ENCODE peak calls at places on chromosomes 7 and 10, in ten cellular contexts. O is BE2C, K is tibial nerve, A is uterus, N is foreskin fibroblast, Y is AG04450, U is HFF-Myc, M is H7, W is mammary epithelial cell, Q is HCT116. P is an unnamed sample.

GRCh38 chr10:117186832-117187615 is 10.3 kb upstream of the KCNK18 start:
- DNase-seq in O (no peak), K (no peak), A (no peak), N (peak; percentile 51), Y (no peak), U (peak; percentile 46), M (no peak), W (peak; percentile 87), Q (peak; percentile 80), P (no peak)

GRCh38 chr7:75866497-75867389 is 12.1 kb upstream of the RHBDD2 start:
- DNase-seq in O (peak; percentile 74), K (peak; percentile 56), A (peak; percentile 43), N (no peak), Y (no peak), U (peak; percentile 21), M (peak; percentile 89), W (peak; percentile 37), Q (peak; percentile 48), P (no peak)

GRCh38 chr7:125670926-125671572 is 741.4 kb upstream of the POT1 start:
- DNase-seq in O (no peak), K (no peak), A (no peak), N (no peak), Y (no peak), U (no peak), M (peak; percentile 3), W (peak; percentile 3), Q (peak; percentile 22), P (no peak)

GRCh38 chr7:114865564-114865963 is 56.3 kb upstream of the MDFIC start:
- DNase-seq in O (no peak), K (peak; percentile 61), A (peak; percentile 30), N (peak; percentile 64), Y (peak; percentile 42), U (peak; percentile 48), M (peak; percentile 5), W (peak; percentile 36), Q (peak; percentile 46), P (no peak)

GRCh38 chr7:157500171-157500960 is 163.6 kb downstream of the DNAJB6 start:
- DNase-seq in O (no peak), K (no peak), A (no peak), N (no peak), Y (no peak), U (no peak), M (peak; percentile 80), W (no peak), Q (no peak), P (no peak)

GRCh38 chr7:133672866-133673265 is 420.0 kb downstream of the EXOC4 start:
- DNase-seq in O (no peak), K (no peak), A (no peak), N (no peak), Y (no peak), U (no peak), M (no peak), W (no peak), Q (no peak), P (no peak)

GRCh38 chr7:131015131-131015954 is 281.3 kb upstream of the KLF14 start:
- DNase-seq in O (no peak), K (no peak), A (no peak), N (peak; percentile 59), Y (no peak), U (peak; percentile 85), M (no peak), W (no peak), Q (peak; percentile 90), P (no peak)

GRCh38 chr10:95499482-95499989 is 61.6 kb downstream of the SORBS1 start:
- DNase-seq in O (no peak), K (no peak), A (no peak), N (no peak), Y (no peak), U (no peak), M (no peak), W (no peak), Q (no peak), P (no peak)

GRCh38 chr7:26784118-26784517 is 80.3 kb downstream of the SKAP2 start:
- DNase-seq in O (no peak), K (no peak), A (no peak), N (no peak), Y (no peak), U (no peak), M (peak; percentile 4), W (no peak), Q (no peak), P (no peak)

GRCh38 chr7:86760236-86760635 is 116.5 kb downstream of the GRM3 start:
- DNase-seq in O (no peak), K (no peak), A (no peak), N (no peak), Y (no peak), U (no peak), M (peak; percentile 7), W (no peak), Q (no peak), P (no peak)

GRCh38 chr10:112622786-112623185 is 175.8 kb downstream of the VTI1A start:
- DNase-seq in O (no peak), K (no peak), A (no peak), N (no peak), Y (no peak), U (no peak), M (no peak), W (no peak), Q (no peak), P (no peak)

GRCh38 chr7:47601119-47601880 is 19.4 kb upstream of the TNS3 start:
- DNase-seq in O (no peak), K (no peak), A (no peak), N (peak; percentile 92), Y (peak; percentile 70), U (no peak), M (no peak), W (peak; percentile 96), Q (no peak), P (no peak)

GRCh38 chr10:80909254-80909653 is 371.6 kb downstream of the SH2D4B start:
- DNase-seq in O (no peak), K (no peak), A (no peak), N (no peak), Y (no peak), U (no peak), M (no peak), W (no peak), Q (no peak), P (no peak)

GRCh38 chr7:112176241-112176640 is 30.0 kb downstream of the DOCK4 start:
- DNase-seq in O (no peak), K (no peak), A (no peak), N (no peak), Y (no peak), U (no peak), M (no peak), W (no peak), Q (no peak), P (no peak)

GRCh38 chr10:132883391-132883881 is 58.9 kb downstream of the CFAP46 start:
- DNase-seq in O (no peak), K (no peak), A (no peak), N (peak; percentile 7), Y (no peak), U (no peak), M (no peak), W (no peak), Q (no peak), P (no peak)

GRCh38 chr7:42350801-42351200 is 113.8 kb upstream of the GLI3 start:
- DNase-seq in O (no peak), K (no peak), A (no peak), N (no peak), Y (no peak), U (peak; percentile 77), M (no peak), W (no peak), Q (no peak), P (no peak)

GRCh38 chr7:155458317-155459132 is 596 bp downstream of the EN2 start:
- DNase-seq in O (no peak), K (no peak), A (no peak), N (no peak), Y (no peak), U (no peak), M (peak; percentile 85), W (no peak), Q (no peak), P (no peak)
- H3K4me3 ChIP-seq in O (no peak overlapping the region), K (no peak overlapping the region), A (peak overlapping the region; percentile 34), N (no peak overlapping the region), Y (no peak overlapping the region), U (no peak overlapping the region), M (no peak overlapping the region), W (no peak overlapping the region), Q (no peak overlapping the region), P (peak overlapping the region; percentile 90)

GRCh38 chr10:109701583-109702215 is 221.6 kb downstream of the XPNPEP1 start:
- DNase-seq in O (no peak), K (no peak), A (no peak), N (no peak), Y (no peak), U (no peak), M (no peak), W (no peak), Q (no peak), P (no peak)
- H3K4me3 ChIP-seq in O (no peak overlapping the region), K (no peak overlapping the region), A (no peak overlapping the region), N (no peak overlapping the region), Y (no peak overlapping the region), U (no peak overlapping the region), M (no peak overlapping the region), W (no peak overlapping the region), Q (no peak overlapping the region), P (no peak overlapping the region)

DNA sequence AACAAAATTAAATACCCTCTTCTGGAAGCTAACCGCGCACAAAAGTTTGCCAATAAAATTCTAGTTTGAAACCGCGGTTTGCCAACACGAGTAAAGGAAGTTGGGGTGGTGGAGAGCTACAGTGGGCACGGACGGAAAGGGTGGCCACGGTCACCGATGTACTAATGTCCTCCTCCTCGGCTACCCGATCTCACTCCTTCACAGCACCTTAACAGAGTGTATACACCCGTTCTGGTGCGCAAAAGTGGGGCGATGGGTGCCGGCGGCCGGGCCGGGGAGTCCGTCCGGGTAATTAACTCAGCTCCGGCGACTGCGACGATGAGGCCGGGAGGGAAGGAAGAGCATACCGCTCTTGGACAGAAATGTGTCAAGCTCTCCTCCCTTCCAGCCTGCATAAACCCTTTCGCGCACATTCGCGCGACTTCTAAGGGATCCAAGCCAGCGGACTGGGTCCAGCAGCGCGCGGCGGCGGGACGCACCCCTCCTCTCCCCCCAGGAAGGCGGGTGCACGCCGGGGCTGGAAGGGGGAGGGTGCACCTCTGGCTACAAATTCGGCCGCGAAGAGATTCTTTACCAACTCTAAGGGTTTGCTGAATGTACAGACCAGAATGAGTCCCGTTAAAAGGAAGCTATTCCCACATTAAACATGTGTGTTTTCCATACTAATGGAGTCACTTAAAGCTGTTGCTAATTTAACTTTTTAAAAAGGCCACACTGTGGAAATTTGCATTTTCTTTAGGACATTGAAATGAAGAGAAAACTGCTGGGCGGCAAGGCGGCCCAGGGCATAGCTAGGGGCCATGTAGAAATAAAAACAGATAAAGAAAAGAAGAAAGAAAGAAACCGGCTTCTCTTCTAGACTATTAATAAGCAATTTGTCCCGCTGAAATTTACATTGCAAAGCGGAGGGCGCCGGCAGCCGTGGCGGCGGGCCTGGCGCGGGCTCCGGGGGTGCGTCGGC is 6.6 kb upstream of the EBF3 start:
- DNase-seq in O (no peak), K (no peak), A (no peak), N (no peak), Y (no peak), U (no peak), M (peak; percentile 77), W (no peak), Q (no peak), P (no peak)
- H3K4me3 ChIP-seq in O (peak overlapping the region; percentile 46), K (no peak overlapping the region), A (no peak overlapping the region), N (peak overlapping the region; percentile 19), Y (no peak overlapping the region), U (no peak overlapping the region), M (peak overlapping the region; percentile 14), W (no peak overlapping the region), Q (no peak overlapping the region), P (peak overlapping the region; percentile 79)

GRCh38 chr10:21493841-21494220 is 31.7 kb downstream of the SKIDA1 start:
- DNase-seq in O (no peak), K (no peak), A (no peak), N (no peak), Y (no peak), U (no peak), M (no peak), W (no peak), Q (no peak), P (no peak)
- H3K4me3 ChIP-seq in O (no peak overlapping the region), K (peak overlapping the region; percentile 69), A (no peak overlapping the region), N (peak overlapping the region; percentile 83), Y (no peak overlapping the region), U (no peak overlapping the region), M (peak overlapping the region; percentile 82), W (no peak overlapping the region), Q (no peak overlapping the region), P (no peak overlapping the region)